ENCODE peak calls at places on chromosomes 12 and 14, in four cellular contexts. One of them, this sample, is unnamed. For H3K9me3 and H3K36me3, the result is how much of the 10 kb centered on the place peaks cover.

GRCh38 chr12:51976376-51977160 is 25.1 kb downstream of the ACVR1B start:
- DNase-seq in spleen: no peak
- DNase-seq in stomach: no peak
- DNase-seq in CD8-positive, alpha-beta T cell: no peak
- DNase-seq in this sample: no peak

GRCh38 chr14:89367449-89368120 is 49.4 kb downstream of the FOXN3 start:
- DNase-seq in spleen: no peak
- DNase-seq in stomach: peak
- DNase-seq in CD8-positive, alpha-beta T cell: no peak
- DNase-seq in this sample: no peak

GRCh38 chr14:36402867-36403266 is 82.4 kb upstream of the MBIP start:
- DNase-seq in spleen: no peak
- DNase-seq in stomach: no peak
- DNase-seq in CD8-positive, alpha-beta T cell: no peak
- DNase-seq in this sample: no peak

GRCh38 chr12:94208433-94208921 is 60.1 kb downstream of the PLXNC1 start:
- DNase-seq in spleen: no peak
- DNase-seq in stomach: no peak
- DNase-seq in CD8-positive, alpha-beta T cell: no peak
- DNase-seq in this sample: no peak

GRCh38 chr12:115597157-115597712 is 680.3 kb downstream of the MED13L start:
- DNase-seq in spleen: no peak
- DNase-seq in stomach: no peak
- DNase-seq in CD8-positive, alpha-beta T cell: no peak
- DNase-seq in this sample: no peak

GRCh38 chr12:104524026-104524425 is 67.3 kb downstream of the CHST11 start:
- DNase-seq in spleen: no peak
- DNase-seq in stomach: no peak
- DNase-seq in CD8-positive, alpha-beta T cell: no peak
- DNase-seq in this sample: no peak

GRCh38 chr12:21526053-21526452 is at the start of gene SPX:
- DNase-seq in spleen: no peak
- DNase-seq in stomach: no peak
- DNase-seq in CD8-positive, alpha-beta T cell: no peak
- DNase-seq in this sample: no peak

GRCh38 chr12:124279846-124280360 is 15.0 kb upstream of the RFLNA start:
- DNase-seq in spleen: no peak
- DNase-seq in stomach: no peak
- DNase-seq in CD8-positive, alpha-beta T cell: no peak
- DNase-seq in this sample: no peak

GRCh38 chr14:90319634-90320541 is 11.9 kb downstream of the NRDE2 start:
- DNase-seq in spleen: no peak
- DNase-seq in stomach: no peak
- DNase-seq in CD8-positive, alpha-beta T cell: no peak
- DNase-seq in this sample: no peak

GRCh38 chr12:121628536-121628935 is 2.2 kb downstream of the ORAI1 start:
- DNase-seq in spleen: no peak
- DNase-seq in stomach: no peak
- DNase-seq in CD8-positive, alpha-beta T cell: no peak
- DNase-seq in this sample: no peak

GRCh38 chr12:75196865-75197264 is 12.8 kb downstream of the KCNC2 start:
- DNase-seq in spleen: no peak
- DNase-seq in stomach: no peak
- DNase-seq in CD8-positive, alpha-beta T cell: no peak
- DNase-seq in this sample: no peak

GRCh38 chr12:6335451-6336078 is 6.3 kb downstream of the TNFRSF1A start:
- DNase-seq in spleen: peak
- DNase-seq in stomach: peak
- DNase-seq in CD8-positive, alpha-beta T cell: peak
- DNase-seq in this sample: peak

GRCh38 chr14:64918216-64918615 is 4.0 kb downstream of the CHURC1 start:
- DNase-seq in spleen: no peak
- DNase-seq in stomach: no peak
- DNase-seq in CD8-positive, alpha-beta T cell: no peak
- DNase-seq in this sample: no peak

GRCh38 chr14:29222671-29223268 is 456.2 kb downstream of the FOXG1 start:
- DNase-seq in spleen: no peak
- DNase-seq in stomach: no peak
- DNase-seq in CD8-positive, alpha-beta T cell: no peak
- DNase-seq in this sample: no peak

GRCh38 chr14:55146425-55146824 is 17.4 kb downstream of the LGALS3 start:
- DNase-seq in spleen: no peak
- DNase-seq in stomach: no peak
- DNase-seq in CD8-positive, alpha-beta T cell: no peak
- DNase-seq in this sample: no peak

GRCh38 chr12:68405292-68405900 is 73.2 kb upstream of the MDM1 start:
- DNase-seq in spleen: no peak
- DNase-seq in stomach: no peak
- DNase-seq in CD8-positive, alpha-beta T cell: no peak
- DNase-seq in this sample: no peak

GRCh38 chr12:10307630-10308029 is at the start of gene KLRD1:
- DNase-seq in spleen: no peak
- DNase-seq in stomach: no peak
- DNase-seq in CD8-positive, alpha-beta T cell: no peak
- DNase-seq in this sample: no peak

GRCh38 chr12:27936196-27936595 is 36.3 kb downstream of the PTHLH start:
- DNase-seq in spleen: no peak
- DNase-seq in stomach: no peak
- DNase-seq in CD8-positive, alpha-beta T cell: no peak
- DNase-seq in this sample: no peak

GRCh38 chr12:24595652-24596235 is 353.2 kb downstream of the BCAT1 start:
- DNase-seq in spleen: no peak
- DNase-seq in stomach: no peak
- DNase-seq in CD8-positive, alpha-beta T cell: no peak
- DNase-seq in this sample: no peak

GRCh38 chr14:44962573-44963528 is 861 bp downstream of the TOGARAM1 start:
- DNase-seq in spleen: peak
- DNase-seq in stomach: peak
- DNase-seq in CD8-positive, alpha-beta T cell: no peak
- DNase-seq in this sample: peak

GRCh38 chr12:106522708-106523107 is 60.1 kb upstream of the RFX4 start:
- DNase-seq in spleen: no peak
- DNase-seq in stomach: no peak
- DNase-seq in CD8-positive, alpha-beta T cell: no peak
- DNase-seq in this sample: no peak

GRCh38 chr14:103894034-103894722 is 34.1 kb upstream of the TDRD9 start:
- DNase-seq in spleen: no peak
- DNase-seq in stomach: peak
- DNase-seq in CD8-positive, alpha-beta T cell: no peak
- DNase-seq in this sample: no peak

GRCh38 chr12:44875954-44876553 is at the start of gene NELL2:
- DNase-seq in spleen: peak
- DNase-seq in stomach: no peak
- DNase-seq in CD8-positive, alpha-beta T cell: peak
- DNase-seq in this sample: peak

GRCh38 chr14:79376557-79376956 is 834.7 kb downstream of the DIO2 start:
- DNase-seq in spleen: no peak
- DNase-seq in stomach: no peak
- DNase-seq in CD8-positive, alpha-beta T cell: no peak
- DNase-seq in this sample: no peak

GRCh38 chr12:110277705-110278104 is 3.3 kb upstream of the ATP2A2 start:
- DNase-seq in spleen: no peak
- DNase-seq in stomach: no peak
- DNase-seq in CD8-positive, alpha-beta T cell: no peak
- DNase-seq in this sample: no peak

GRCh38 chr14:104182857-104183425 is 44.6 kb downstream of the KIF26A start:
- DNase-seq in spleen: no peak
- DNase-seq in stomach: no peak
- DNase-seq in CD8-positive, alpha-beta T cell: no peak
- DNase-seq in this sample: no peak

GRCh38 chr14:24246765-24247212 is 4.4 kb upstream of the TINF2 start:
- DNase-seq in spleen: no peak
- DNase-seq in stomach: no peak
- DNase-seq in CD8-positive, alpha-beta T cell: no peak
- DNase-seq in this sample: peak

GRCh38 chr12:121452356-121453021 is 52.6 kb downstream of the RNF34 start:
- DNase-seq in spleen: no peak
- DNase-seq in stomach: no peak
- DNase-seq in CD8-positive, alpha-beta T cell: no peak
- DNase-seq in this sample: peak

GRCh38 chr12:66851134-66851533 is 172.3 kb upstream of the GRIP1 start:
- DNase-seq in spleen: no peak
- DNase-seq in stomach: no peak
- DNase-seq in CD8-positive, alpha-beta T cell: no peak
- DNase-seq in this sample: no peak

GRCh38 chr14:65361920-65362319 is 50.6 kb upstream of the FUT8 start:
- DNase-seq in spleen: no peak
- DNase-seq in stomach: peak
- DNase-seq in CD8-positive, alpha-beta T cell: no peak
- DNase-seq in this sample: no peak

GRCh38 chr12:121788176-121788818 is 5.2 kb downstream of the RHOF start:
- DNase-seq in spleen: no peak
- DNase-seq in stomach: no peak
- DNase-seq in CD8-positive, alpha-beta T cell: no peak
- DNase-seq in this sample: no peak

GRCh38 chr12:98582093-98582492 is 11.4 kb upstream of the SLC25A3 start:
- DNase-seq in spleen: no peak
- DNase-seq in stomach: no peak
- DNase-seq in CD8-positive, alpha-beta T cell: no peak
- DNase-seq in this sample: no peak

GRCh38 chr14:54085841-54086240 is 129.2 kb upstream of the BMP4 start:
- DNase-seq in spleen: no peak
- DNase-seq in stomach: no peak
- DNase-seq in CD8-positive, alpha-beta T cell: no peak
- DNase-seq in this sample: no peak

GRCh38 chr12:55068416-55069010 is 48.7 kb downstream of the NEUROD4 start:
- DNase-seq in spleen: no peak
- DNase-seq in stomach: no peak
- DNase-seq in CD8-positive, alpha-beta T cell: no peak
- DNase-seq in this sample: no peak

GRCh38 chr12:127558363-127558762 is 708.6 kb upstream of the TMEM132C start:
- DNase-seq in spleen: no peak
- DNase-seq in stomach: no peak
- DNase-seq in CD8-positive, alpha-beta T cell: no peak
- DNase-seq in this sample: no peak
- TF ChIP-seq CTCF in spleen: no peak
- TF ChIP-seq CTCF in stomach: no peak
- TF ChIP-seq CTCF in CD8-positive, alpha-beta T cell: no peak
- TF ChIP-seq CTCF in this sample: no peak

GRCh38 chr14:83253870-83254269 is 1720.2 kb upstream of the SEL1L start:
- DNase-seq in spleen: no peak
- DNase-seq in stomach: no peak
- DNase-seq in CD8-positive, alpha-beta T cell: no peak
- DNase-seq in this sample: no peak

GRCh38 chr14:83255727-83256090 is 1722.1 kb upstream of the SEL1L start:
- DNase-seq in spleen: no peak
- DNase-seq in stomach: no peak
- DNase-seq in CD8-positive, alpha-beta T cell: no peak
- DNase-seq in this sample: no peak

GRCh38 chr14:83247925-83248639 is 1714.4 kb upstream of the SEL1L start:
- DNase-seq in spleen: no peak
- DNase-seq in stomach: no peak
- DNase-seq in CD8-positive, alpha-beta T cell: no peak
- DNase-seq in this sample: no peak

GRCh38 chr14:83255015-83255726 is 1721.5 kb upstream of the SEL1L start:
- DNase-seq in spleen: no peak
- DNase-seq in stomach: no peak
- DNase-seq in CD8-positive, alpha-beta T cell: no peak
- DNase-seq in this sample: no peak

DNA sequence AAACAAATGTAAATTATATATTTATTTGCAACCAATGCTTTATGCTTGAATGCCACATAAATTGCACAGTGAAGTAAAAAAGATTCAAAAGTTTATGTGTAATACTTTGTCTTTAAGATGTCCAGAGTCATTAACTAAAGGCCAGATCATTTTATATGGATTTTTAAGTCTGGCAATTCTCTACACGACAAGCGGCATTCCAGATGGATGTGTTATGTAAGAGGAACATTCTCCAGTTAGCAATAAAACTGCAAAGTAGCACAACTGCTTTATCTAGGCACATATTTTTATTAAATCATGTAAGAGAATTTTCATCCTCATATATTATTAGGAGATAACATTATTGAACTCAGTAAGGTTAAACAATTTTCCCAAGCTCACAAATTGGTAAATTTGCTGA is 1717.7 kb upstream of the SEL1L start:
- DNase-seq in spleen: no peak
- DNase-seq in stomach: no peak
- DNase-seq in CD8-positive, alpha-beta T cell: no peak
- DNase-seq in this sample: no peak
- H3K9me3 ChIP-seq in spleen: under half
- H3K9me3 ChIP-seq in stomach: under half
- H3K9me3 ChIP-seq in CD8-positive, alpha-beta T cell: under half
- H3K9me3 ChIP-seq in this sample: under half

DNA sequence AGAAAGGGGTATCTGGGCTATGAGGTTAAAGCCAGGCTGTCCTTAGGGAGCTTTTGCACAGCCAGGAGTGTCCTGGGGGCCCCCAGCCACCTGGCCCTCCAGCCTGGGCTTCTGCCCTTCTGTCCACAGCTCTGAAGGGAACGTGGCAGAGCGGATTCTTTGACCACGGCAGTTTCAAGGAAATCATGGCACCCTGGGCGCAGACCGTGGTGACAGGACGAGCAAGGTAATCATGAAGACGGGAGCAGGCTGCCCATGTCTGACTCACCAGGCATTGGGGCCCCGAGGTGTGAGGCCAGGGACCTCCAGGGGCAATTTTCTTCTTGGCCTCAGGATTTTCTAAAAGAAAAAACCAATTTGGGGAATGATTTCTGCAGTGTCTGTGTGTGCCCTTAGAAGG is 53.1 kb downstream of the FOXN4 start:
- DNase-seq in spleen: no peak
- DNase-seq in stomach: no peak
- DNase-seq in CD8-positive, alpha-beta T cell: no peak
- DNase-seq in this sample: no peak
- H3K36me3 ChIP-seq in spleen: under half
- H3K36me3 ChIP-seq in stomach: half or more
- H3K36me3 ChIP-seq in CD8-positive, alpha-beta T cell: under half
- H3K36me3 ChIP-seq in this sample: half or more

GRCh38 chr14:33679025-33679424 is 271.8 kb downstream of the EGLN3 start:
- DNase-seq in spleen: no peak
- DNase-seq in stomach: no peak
- DNase-seq in CD8-positive, alpha-beta T cell: no peak
- DNase-seq in this sample: no peak

GRCh38 chr14:33678012-33678411 is 272.9 kb downstream of the EGLN3 start:
- DNase-seq in spleen: no peak
- DNase-seq in stomach: no peak
- DNase-seq in CD8-positive, alpha-beta T cell: no peak
- DNase-seq in this sample: no peak

GRCh38 chr14:33675415-33676130 is 275.3 kb downstream of the EGLN3 start:
- DNase-seq in spleen: no peak
- DNase-seq in stomach: no peak
- DNase-seq in CD8-positive, alpha-beta T cell: no peak
- DNase-seq in this sample: no peak

GRCh38 chr14:33674716-33675115 is 276.2 kb downstream of the EGLN3 start:
- DNase-seq in spleen: no peak
- DNase-seq in stomach: no peak
- DNase-seq in CD8-positive, alpha-beta T cell: no peak
- DNase-seq in this sample: no peak

DNA sequence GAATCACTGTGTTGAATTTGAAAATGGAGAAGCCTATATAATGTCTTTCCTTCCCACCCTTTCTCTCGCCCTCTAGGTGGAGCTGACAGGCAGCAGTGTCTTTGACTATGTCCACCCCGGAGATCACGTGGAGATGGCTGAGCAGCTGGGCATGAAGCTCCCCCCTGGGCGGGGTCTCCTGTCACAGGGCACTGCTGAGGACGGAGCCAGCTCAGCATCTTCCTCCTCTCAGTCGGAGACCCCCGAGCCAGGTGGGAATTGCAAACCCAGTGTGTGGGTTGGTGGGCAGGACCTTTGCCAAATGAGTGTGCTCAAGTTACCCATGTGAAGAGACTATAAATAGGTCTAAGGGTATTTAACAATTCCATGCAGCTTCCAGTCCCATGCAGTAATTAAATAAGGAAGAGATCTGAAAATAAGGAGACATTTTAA is 274.7 kb downstream of the EGLN3 start:
- DNase-seq in spleen: no peak
- DNase-seq in stomach: no peak
- DNase-seq in CD8-positive, alpha-beta T cell: no peak
- DNase-seq in this sample: no peak
- TF ChIP-seq CTCF in spleen: no peak
- TF ChIP-seq CTCF in stomach: no peak
- TF ChIP-seq CTCF in CD8-positive, alpha-beta T cell: no peak
- TF ChIP-seq CTCF in this sample: no peak

This sample was measured in upper lobe of right lung.